ENCODE peak calls at places on chromosome 9, in four cellular contexts. One of them, this sample, is unnamed.

GRCh38 chr9:84828101-84828500 is 158.6 kb downstream of the NTRK2 start:
- DNase-seq in WTC11: no peak
- DNase-seq in K562: no peak
- DNase-seq in GM12878: no peak
- DNase-seq in this sample: no peak

GRCh38 chr9:114266969-114267368 is 55.9 kb upstream of the ORM1 start:
- DNase-seq in WTC11: no peak
- DNase-seq in K562: no peak
- DNase-seq in GM12878: no peak
- DNase-seq in this sample: no peak

GRCh38 chr9:12426198-12426864 is 266.9 kb upstream of the TYRP1 start:
- DNase-seq in WTC11: no peak
- DNase-seq in K562: no peak
- DNase-seq in GM12878: no peak
- DNase-seq in this sample: no peak

GRCh38 chr9:30015073-30015472 is 2369.4 kb upstream of the ACO1 start:
- DNase-seq in WTC11: no peak
- DNase-seq in K562: no peak
- DNase-seq in GM12878: no peak
- DNase-seq in this sample: no peak

GRCh38 chr9:104093162-104093561 is 947 bp upstream of the SMC2 start:
- DNase-seq in WTC11: no peak
- DNase-seq in K562: no peak
- DNase-seq in GM12878: no peak
- DNase-seq in this sample: no peak

GRCh38 chr9:130262061-130262745 is 3.4 kb upstream of the HMCN2 start:
- DNase-seq in WTC11: no peak
- DNase-seq in K562: no peak
- DNase-seq in GM12878: no peak
- DNase-seq in this sample: no peak

GRCh38 chr9:109448223-109448622 is 49.9 kb downstream of the PTPN3 start:
- DNase-seq in WTC11: no peak
- DNase-seq in K562: no peak
- DNase-seq in GM12878: no peak
- DNase-seq in this sample: no peak

GRCh38 chr9:33924978-33925797 is 108.2 kb downstream of the UBE2R2 start:
- DNase-seq in WTC11: peak
- DNase-seq in K562: no peak
- DNase-seq in GM12878: no peak
- DNase-seq in this sample: peak

GRCh38 chr9:1052119-1052907 is 2.2 kb downstream of the DMRT2 start:
- DNase-seq in WTC11: no peak
- DNase-seq in K562: no peak
- DNase-seq in GM12878: no peak
- DNase-seq in this sample: no peak

GRCh38 chr9:14471041-14471440 is 157.1 kb upstream of the NFIB start:
- DNase-seq in WTC11: no peak
- DNase-seq in K562: no peak
- DNase-seq in GM12878: no peak
- DNase-seq in this sample: no peak

GRCh38 chr9:18829858-18830257 is 203.2 kb downstream of the SAXO1 start:
- DNase-seq in WTC11: no peak
- DNase-seq in K562: no peak
- DNase-seq in GM12878: no peak
- DNase-seq in this sample: no peak

GRCh38 chr9:109192732-109193361 is 25.8 kb upstream of the FRRS1L start:
- DNase-seq in WTC11: peak
- DNase-seq in K562: no peak
- DNase-seq in GM12878: no peak
- DNase-seq in this sample: peak

GRCh38 chr9:93612796-93613154 is 36.4 kb downstream of the PHF2 start:
- DNase-seq in WTC11: no peak
- DNase-seq in K562: no peak
- DNase-seq in GM12878: peak
- DNase-seq in this sample: no peak

GRCh38 chr9:113566011-113566711 is 102.6 kb downstream of the RGS3 start:
- DNase-seq in WTC11: no peak
- DNase-seq in K562: no peak
- DNase-seq in GM12878: no peak
- DNase-seq in this sample: no peak

GRCh38 chr9:101465330-101465915 is 29.8 kb upstream of the ALDOB start:
- DNase-seq in WTC11: peak
- DNase-seq in K562: peak
- DNase-seq in GM12878: no peak
- DNase-seq in this sample: peak

GRCh38 chr9:22469928-22470544 is 23.4 kb downstream of the DMRTA1 start:
- DNase-seq in WTC11: peak
- DNase-seq in K562: no peak
- DNase-seq in GM12878: peak
- DNase-seq in this sample: peak

GRCh38 chr9:114107286-114108001 is 8.4 kb upstream of the KIF12 start:
- DNase-seq in WTC11: no peak
- DNase-seq in K562: no peak
- DNase-seq in GM12878: no peak
- DNase-seq in this sample: no peak

GRCh38 chr9:37281541-37281940 is 141.0 kb upstream of the GRHPR start:
- DNase-seq in WTC11: no peak
- DNase-seq in K562: no peak
- DNase-seq in GM12878: no peak
- DNase-seq in this sample: no peak

GRCh38 chr9:129289883-129290282 is 111.8 kb upstream of the IER5L start:
- DNase-seq in WTC11: no peak
- DNase-seq in K562: no peak
- DNase-seq in GM12878: no peak
- DNase-seq in this sample: no peak

GRCh38 chr9:19999491-20000057 is 210.7 kb upstream of the SLC24A2 start:
- DNase-seq in WTC11: no peak
- DNase-seq in K562: no peak
- DNase-seq in GM12878: peak
- DNase-seq in this sample: no peak

GRCh38 chr9:75001719-75002421 is 26.2 kb downstream of the CARNMT1 start:
- DNase-seq in WTC11: no peak
- DNase-seq in K562: peak
- DNase-seq in GM12878: peak
- DNase-seq in this sample: peak

GRCh38 chr9:18699749-18700148 is 225.8 kb downstream of the ADAMTSL1 start:
- DNase-seq in WTC11: no peak
- DNase-seq in K562: no peak
- DNase-seq in GM12878: no peak
- DNase-seq in this sample: no peak

GRCh38 chr9:129775443-129775842 is 22.6 kb upstream of the PTGES start:
- DNase-seq in WTC11: no peak
- DNase-seq in K562: no peak
- DNase-seq in GM12878: no peak
- DNase-seq in this sample: no peak

GRCh38 chr9:124657526-124657925 is 113.6 kb downstream of the NR6A1 start:
- DNase-seq in WTC11: no peak
- DNase-seq in K562: no peak
- DNase-seq in GM12878: no peak
- DNase-seq in this sample: no peak

GRCh38 chr9:126614455-126615248 is 924 bp downstream of the LMX1B start:
- DNase-seq in WTC11: peak
- DNase-seq in K562: no peak
- DNase-seq in GM12878: no peak
- DNase-seq in this sample: no peak

GRCh38 chr9:126616521-126616976 is 2.8 kb downstream of the LMX1B start:
- DNase-seq in WTC11: peak
- DNase-seq in K562: no peak
- DNase-seq in GM12878: no peak
- DNase-seq in this sample: no peak

GRCh38 chr9:126614088-126614454 is 343 bp downstream of the LMX1B start:
- DNase-seq in WTC11: peak
- DNase-seq in K562: no peak
- DNase-seq in GM12878: no peak
- DNase-seq in this sample: no peak

GRCh38 chr9:126615791-126616447 is 2.2 kb downstream of the LMX1B start:
- DNase-seq in WTC11: peak
- DNase-seq in K562: no peak
- DNase-seq in GM12878: no peak
- DNase-seq in this sample: no peak

GRCh38 chr9:126615251-126615790 is 1.6 kb downstream of the LMX1B start:
- DNase-seq in WTC11: peak
- DNase-seq in K562: no peak
- DNase-seq in GM12878: no peak
- DNase-seq in this sample: peak
- TF ChIP-seq NR2C2 in WTC11: no peak
- TF ChIP-seq NR2C2 in K562: no peak
- TF ChIP-seq NR2C2 in GM12878: no peak
- TF ChIP-seq NR2C2 in this sample: no peak

DNA sequence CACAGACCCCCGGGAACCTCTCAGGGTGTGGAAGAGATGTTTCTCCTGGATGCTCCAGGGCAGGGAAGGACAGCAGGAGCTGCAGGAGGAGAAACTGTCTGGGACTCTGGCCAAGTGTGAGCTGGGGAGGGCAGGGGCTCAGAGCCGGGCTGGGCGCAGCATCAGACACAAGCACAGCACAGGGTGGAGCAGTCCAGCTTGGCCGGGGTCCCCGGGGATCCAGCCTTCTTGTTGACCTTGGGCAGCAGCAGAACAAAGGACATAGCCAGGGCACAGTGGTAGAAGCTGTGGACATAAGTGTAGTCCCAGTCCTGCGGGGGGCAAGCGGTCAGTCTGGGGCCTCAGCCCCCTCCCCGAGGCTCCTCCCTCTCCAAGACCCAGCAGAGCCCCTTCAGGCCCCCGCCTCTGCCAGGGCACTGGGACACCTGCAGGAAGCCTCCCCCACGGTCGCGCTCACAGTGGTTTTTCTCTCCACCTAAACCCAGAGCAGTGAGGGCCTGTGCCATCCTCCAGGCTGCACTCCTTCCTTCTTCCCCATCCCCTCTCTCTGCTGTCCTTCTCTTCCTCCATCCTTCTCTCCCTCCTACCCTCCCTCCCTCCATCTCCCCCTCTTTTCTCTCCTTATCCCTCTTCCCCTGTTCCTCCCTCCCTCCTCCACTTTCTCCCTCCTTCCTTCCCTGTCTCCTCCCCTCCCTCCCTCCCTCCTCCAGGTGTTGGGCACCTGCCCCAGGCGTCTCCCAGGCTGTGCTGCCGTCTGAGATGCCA is 10.1 kb downstream of the MYMK start:
- DNase-seq in WTC11: no peak
- DNase-seq in K562: no peak
- DNase-seq in GM12878: no peak
- DNase-seq in this sample: no peak
- TF ChIP-seq CBFB in WTC11: no peak
- TF ChIP-seq CBFB in K562: no peak
- TF ChIP-seq CBFB in GM12878: no peak
- TF ChIP-seq CBFB in this sample: no peak

DNA sequence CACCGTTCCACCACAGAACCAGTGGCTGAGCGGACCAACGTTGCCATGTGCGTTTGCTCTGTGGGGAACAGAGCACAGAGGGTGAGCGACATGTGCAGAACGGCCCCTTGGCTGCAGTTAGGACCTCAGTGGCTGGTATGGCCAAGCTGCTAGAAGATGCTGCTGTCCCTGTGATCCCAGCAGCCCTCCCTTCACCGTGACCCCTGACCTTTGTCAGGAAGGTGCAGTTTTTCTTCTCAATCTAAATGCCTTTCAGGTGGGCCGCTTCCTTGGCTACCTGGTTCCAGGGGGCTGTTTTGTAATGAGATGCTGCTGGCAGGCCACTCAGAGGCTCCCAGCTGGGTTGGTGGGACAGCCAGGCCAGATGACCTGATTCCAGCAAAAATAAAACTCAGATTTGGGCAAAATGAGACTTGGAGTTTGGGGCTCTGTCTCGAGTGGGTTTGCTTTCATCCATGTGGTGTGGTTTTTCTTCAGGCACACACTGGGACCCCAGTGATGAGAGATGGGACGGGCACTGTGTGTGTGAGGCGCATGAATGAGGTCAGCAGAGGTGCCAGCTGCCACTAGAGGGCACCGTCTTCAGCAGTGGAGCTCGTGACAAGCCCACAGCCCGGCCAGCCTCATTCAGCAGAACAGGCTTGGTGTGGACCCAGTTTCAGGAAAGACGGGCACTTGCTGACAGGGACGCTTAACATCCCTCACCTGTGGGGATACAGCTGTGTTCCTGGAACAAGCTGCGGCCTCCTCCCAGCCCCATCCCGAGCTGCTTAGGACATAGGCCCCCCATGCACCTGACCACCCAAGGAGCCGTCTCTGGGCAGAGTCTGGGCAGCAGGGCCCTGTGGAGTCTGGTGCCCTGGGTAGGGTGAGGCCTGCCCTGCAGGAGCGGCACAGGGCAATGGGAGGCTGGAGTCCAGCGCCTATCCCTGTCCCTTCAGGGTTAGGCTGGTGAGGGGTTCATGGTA is 4.1 kb downstream of the MRPS2 start:
- DNase-seq in WTC11: peak
- DNase-seq in K562: peak
- DNase-seq in GM12878: no peak
- DNase-seq in this sample: peak
- TF ChIP-seq NR2C2 in WTC11: no peak
- TF ChIP-seq NR2C2 in K562: peak
- TF ChIP-seq NR2C2 in GM12878: no peak
- TF ChIP-seq NR2C2 in this sample: no peak

GRCh38 chr9:34995288-34996060 is 5.9 kb downstream of the DNAJB5 start:
- DNase-seq in WTC11: no peak
- DNase-seq in K562: no peak
- DNase-seq in GM12878: no peak
- DNase-seq in this sample: peak

GRCh38 chr9:34996181-34996904 is 6.8 kb downstream of the DNAJB5 start:
- DNase-seq in WTC11: no peak
- DNase-seq in K562: no peak
- DNase-seq in GM12878: no peak
- DNase-seq in this sample: no peak

GRCh38 chr9:34993502-34994428 is 4.2 kb downstream of the DNAJB5 start:
- DNase-seq in WTC11: no peak
- DNase-seq in K562: no peak
- DNase-seq in GM12878: no peak
- DNase-seq in this sample: no peak

GRCh38 chr9:34992376-34992951 is 2.9 kb downstream of the DNAJB5 start:
- DNase-seq in WTC11: no peak
- DNase-seq in K562: peak
- DNase-seq in GM12878: no peak
- DNase-seq in this sample: peak

DNA sequence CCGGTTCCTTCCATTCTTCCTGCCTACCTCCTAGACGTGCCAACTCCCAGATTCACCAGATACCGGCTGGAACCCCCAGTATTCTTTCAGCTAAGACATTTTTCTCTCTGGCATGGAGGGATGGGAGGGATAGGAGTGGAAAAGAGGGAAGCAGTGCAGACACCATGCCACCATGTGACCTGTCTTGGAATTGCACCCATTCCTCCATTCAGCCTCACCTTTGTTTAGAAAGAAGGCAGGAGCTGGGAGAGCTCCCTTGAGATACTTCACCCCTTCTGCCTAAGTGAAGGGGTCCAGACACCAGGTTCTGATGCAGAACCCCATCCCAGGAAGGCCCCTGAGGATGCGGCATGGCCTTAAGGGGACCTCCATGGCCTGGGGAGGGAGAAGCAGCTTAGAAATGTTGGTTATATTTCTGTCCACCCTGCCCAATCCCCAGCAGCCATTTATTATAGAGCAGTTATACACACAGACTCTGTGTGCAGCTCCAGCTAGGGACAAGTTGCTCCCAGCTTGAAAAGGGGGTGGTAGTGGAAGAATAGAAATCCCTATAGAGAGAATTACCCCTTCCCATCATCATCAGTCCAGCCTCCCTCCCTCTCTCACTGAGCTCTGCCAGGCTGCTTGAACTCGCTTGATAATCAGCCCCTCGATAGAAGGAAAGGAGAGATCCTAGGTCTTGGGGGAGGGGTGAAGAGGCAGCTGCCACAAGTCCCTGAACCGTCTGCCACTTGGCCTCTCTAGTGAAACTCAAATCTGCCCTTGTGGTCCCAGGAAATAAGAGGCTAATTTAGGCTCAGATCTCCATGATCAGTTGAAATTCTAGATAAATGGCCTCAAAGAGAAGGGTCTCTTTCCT is 5.1 kb downstream of the DNAJB5 start:
- DNase-seq in WTC11: peak
- DNase-seq in K562: peak
- DNase-seq in GM12878: no peak
- DNase-seq in this sample: peak
- TF ChIP-seq CBFB in WTC11: no peak
- TF ChIP-seq CBFB in K562: no peak
- TF ChIP-seq CBFB in GM12878: no peak
- TF ChIP-seq CBFB in this sample: no peak

This sample was measured in HepG2.